ENCODE peak calls at places on chromosomes 2 and 18, in eight cellular contexts. One of them, this sample, is unnamed.
A peak's percentile ranks its signal among the peaks of the same experiment; 100 is the strongest.

GRCh38 chr2:216871333-216871934 is 11.6 kb upstream of the TNP1 start:
- DNase-seq in thyroid gland: no peak
- DNase-seq in WERI-Rb-1: no peak
- DNase-seq in HFFc6: no peak
- DNase-seq in stomach: no peak
- DNase-seq in GM13977: no peak
- DNase-seq in ovary: no peak
- DNase-seq in neural progenitor cell: no peak
- DNase-seq in this sample: no peak

GRCh38 chr18:79942211-79942610 is 9.2 kb downstream of the SLC66A2 start:
- DNase-seq in thyroid gland: no peak
- DNase-seq in WERI-Rb-1: peak; percentile 2
- DNase-seq in HFFc6: no peak
- DNase-seq in stomach: peak; percentile 4
- DNase-seq in GM13977: no peak
- DNase-seq in ovary: peak; percentile 14
- DNase-seq in neural progenitor cell: no peak
- DNase-seq in this sample: no peak

GRCh38 chr2:227194219-227194618 is 29.8 kb downstream of the COL4A3 start:
- DNase-seq in thyroid gland: no peak
- DNase-seq in WERI-Rb-1: no peak
- DNase-seq in HFFc6: no peak
- DNase-seq in stomach: no peak
- DNase-seq in GM13977: no peak
- DNase-seq in ovary: no peak
- DNase-seq in neural progenitor cell: no peak
- DNase-seq in this sample: no peak

GRCh38 chr2:158502984-158503383 is 46.2 kb downstream of the PKP4 start:
- DNase-seq in thyroid gland: no peak
- DNase-seq in WERI-Rb-1: no peak
- DNase-seq in HFFc6: peak; percentile 77
- DNase-seq in stomach: no peak
- DNase-seq in GM13977: no peak
- DNase-seq in ovary: no peak
- DNase-seq in neural progenitor cell: no peak
- DNase-seq in this sample: no peak

GRCh38 chr2:237861-238260 is 26.0 kb downstream of the SH3YL1 start:
- DNase-seq in thyroid gland: no peak
- DNase-seq in WERI-Rb-1: no peak
- DNase-seq in HFFc6: no peak
- DNase-seq in stomach: no peak
- DNase-seq in GM13977: no peak
- DNase-seq in ovary: no peak
- DNase-seq in neural progenitor cell: peak; percentile 18
- DNase-seq in this sample: no peak

GRCh38 chr2:43724728-43725526 is 48.7 kb upstream of the C1GALT1C1L start:
- DNase-seq in thyroid gland: no peak
- DNase-seq in WERI-Rb-1: no peak
- DNase-seq in HFFc6: no peak
- DNase-seq in stomach: no peak
- DNase-seq in GM13977: no peak
- DNase-seq in ovary: no peak
- DNase-seq in neural progenitor cell: no peak
- DNase-seq in this sample: no peak

GRCh38 chr18:60894254-60894945 is 438.8 kb upstream of the CDH20 start:
- DNase-seq in thyroid gland: no peak
- DNase-seq in WERI-Rb-1: no peak
- DNase-seq in HFFc6: no peak
- DNase-seq in stomach: no peak
- DNase-seq in GM13977: no peak
- DNase-seq in ovary: no peak
- DNase-seq in neural progenitor cell: no peak
- DNase-seq in this sample: no peak

GRCh38 chr2:172607379-172607928 is 51.6 kb downstream of the PDK1 start:
- DNase-seq in thyroid gland: no peak
- DNase-seq in WERI-Rb-1: no peak
- DNase-seq in HFFc6: no peak
- DNase-seq in stomach: no peak
- DNase-seq in GM13977: no peak
- DNase-seq in ovary: no peak
- DNase-seq in neural progenitor cell: no peak
- DNase-seq in this sample: no peak

GRCh38 chr2:66364495-66364992 is 70.4 kb upstream of the MEIS1 start:
- DNase-seq in thyroid gland: peak; percentile 6
- DNase-seq in WERI-Rb-1: no peak
- DNase-seq in HFFc6: peak; percentile 84
- DNase-seq in stomach: no peak
- DNase-seq in GM13977: no peak
- DNase-seq in ovary: no peak
- DNase-seq in neural progenitor cell: no peak
- DNase-seq in this sample: no peak

GRCh38 chr18:22324191-22325131 is 93.3 kb downstream of the CTAGE1 start:
- DNase-seq in thyroid gland: peak; percentile 90
- DNase-seq in WERI-Rb-1: no peak
- DNase-seq in HFFc6: no peak
- DNase-seq in stomach: peak; percentile 60
- DNase-seq in GM13977: no peak
- DNase-seq in ovary: peak; percentile 74
- DNase-seq in neural progenitor cell: peak; percentile 83
- DNase-seq in this sample: no peak

GRCh38 chr2:85862426-85862825 is 26.4 kb downstream of the ST3GAL5 start:
- DNase-seq in thyroid gland: no peak
- DNase-seq in WERI-Rb-1: no peak
- DNase-seq in HFFc6: no peak
- DNase-seq in stomach: no peak
- DNase-seq in GM13977: no peak
- DNase-seq in ovary: no peak
- DNase-seq in neural progenitor cell: no peak
- DNase-seq in this sample: no peak

GRCh38 chr18:32577561-32577960 is 106.9 kb upstream of the GAREM1 start:
- DNase-seq in thyroid gland: no peak
- DNase-seq in WERI-Rb-1: no peak
- DNase-seq in HFFc6: no peak
- DNase-seq in stomach: no peak
- DNase-seq in GM13977: no peak
- DNase-seq in ovary: no peak
- DNase-seq in neural progenitor cell: no peak
- DNase-seq in this sample: no peak

GRCh38 chr18:25795178-25795577 is 295.2 kb downstream of the SS18 start:
- DNase-seq in thyroid gland: no peak
- DNase-seq in WERI-Rb-1: no peak
- DNase-seq in HFFc6: no peak
- DNase-seq in stomach: no peak
- DNase-seq in GM13977: no peak
- DNase-seq in ovary: no peak
- DNase-seq in neural progenitor cell: peak; percentile 9
- DNase-seq in this sample: no peak

GRCh38 chr18:26085056-26085455 is 5.4 kb downstream of the SS18 start:
- DNase-seq in thyroid gland: no peak
- DNase-seq in WERI-Rb-1: no peak
- DNase-seq in HFFc6: no peak
- DNase-seq in stomach: no peak
- DNase-seq in GM13977: no peak
- DNase-seq in ovary: no peak
- DNase-seq in neural progenitor cell: no peak
- DNase-seq in this sample: no peak

GRCh38 chr2:180644709-180645108 is 335.7 kb upstream of the UBE2E3 start:
- DNase-seq in thyroid gland: no peak
- DNase-seq in WERI-Rb-1: no peak
- DNase-seq in HFFc6: no peak
- DNase-seq in stomach: no peak
- DNase-seq in GM13977: no peak
- DNase-seq in ovary: no peak
- DNase-seq in neural progenitor cell: no peak
- DNase-seq in this sample: no peak

GRCh38 chr2:169360984-169361705 is 1.2 kb downstream of the LRP2 start:
- DNase-seq in thyroid gland: peak; percentile 31
- DNase-seq in WERI-Rb-1: peak; percentile 48
- DNase-seq in HFFc6: no peak
- DNase-seq in stomach: no peak
- DNase-seq in GM13977: no peak
- DNase-seq in ovary: no peak
- DNase-seq in neural progenitor cell: peak; percentile 93
- DNase-seq in this sample: no peak

GRCh38 chr2:216144372-216144771 is 35.2 kb downstream of the XRCC5 start:
- DNase-seq in thyroid gland: no peak
- DNase-seq in WERI-Rb-1: no peak
- DNase-seq in HFFc6: no peak
- DNase-seq in stomach: no peak
- DNase-seq in GM13977: no peak
- DNase-seq in ovary: no peak
- DNase-seq in neural progenitor cell: no peak
- DNase-seq in this sample: no peak

DNA sequence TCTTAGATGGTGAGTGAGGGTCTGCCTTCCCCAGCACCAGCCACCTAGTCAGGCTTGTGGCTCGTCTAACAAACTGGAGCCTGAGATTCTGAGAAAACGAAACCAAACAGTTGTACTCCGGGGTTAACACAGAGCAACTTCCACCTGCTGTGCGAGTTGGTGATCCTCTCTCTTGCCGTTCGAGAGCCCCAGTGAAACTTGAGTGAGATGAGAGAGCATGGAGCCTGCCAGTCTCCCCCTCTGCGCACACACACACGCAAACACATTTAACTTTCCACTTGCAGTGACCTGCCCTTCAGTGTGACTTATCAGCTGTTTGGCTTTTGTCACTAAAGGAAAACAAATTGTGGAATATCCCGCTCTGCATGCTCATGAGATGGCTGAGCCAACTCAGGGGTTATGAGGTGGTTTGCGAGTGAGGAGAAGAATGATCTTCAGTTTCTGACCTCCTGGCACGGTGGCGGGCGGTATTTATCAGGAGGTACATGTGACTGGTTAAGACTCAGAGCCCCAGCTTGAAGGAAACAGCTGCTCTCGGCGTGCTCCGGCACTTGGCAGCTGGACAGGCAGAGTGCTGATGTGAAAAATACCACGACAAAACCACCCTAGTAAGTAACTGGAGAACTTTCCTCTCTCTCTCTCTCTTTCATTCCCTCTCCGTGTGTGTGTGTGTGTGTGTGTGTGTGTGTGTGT is at the start of gene RASGRP3:
- DNase-seq in thyroid gland: peak; percentile 91
- DNase-seq in WERI-Rb-1: peak; percentile 57
- DNase-seq in HFFc6: peak; percentile 93
- DNase-seq in stomach: peak; percentile 80
- DNase-seq in GM13977: peak; percentile 49
- DNase-seq in ovary: peak; percentile 86
- DNase-seq in neural progenitor cell: peak; percentile 50
- DNase-seq in this sample: peak; percentile 55
- TF ChIP-seq CTCF in thyroid gland: no peak
- TF ChIP-seq CTCF in WERI-Rb-1: no peak
- TF ChIP-seq CTCF in HFFc6: no peak
- TF ChIP-seq CTCF in stomach: no peak
- TF ChIP-seq CTCF in GM13977: no peak
- TF ChIP-seq CTCF in ovary: no peak
- TF ChIP-seq CTCF in neural progenitor cell: no peak
- TF ChIP-seq CTCF in this sample: no peak

GRCh38 chr2:151070253-151070652 is 191.4 kb downstream of the RBM43 start:
- DNase-seq in thyroid gland: no peak
- DNase-seq in WERI-Rb-1: no peak
- DNase-seq in HFFc6: no peak
- DNase-seq in stomach: no peak
- DNase-seq in GM13977: no peak
- DNase-seq in ovary: no peak
- DNase-seq in neural progenitor cell: no peak
- DNase-seq in this sample: no peak

GRCh38 chr2:151067658-151068369 is 193.8 kb downstream of the RBM43 start:
- DNase-seq in thyroid gland: no peak
- DNase-seq in WERI-Rb-1: no peak
- DNase-seq in HFFc6: no peak
- DNase-seq in stomach: no peak
- DNase-seq in GM13977: no peak
- DNase-seq in ovary: no peak
- DNase-seq in neural progenitor cell: no peak
- DNase-seq in this sample: no peak

GRCh38 chr2:151071906-151072305 is 189.8 kb downstream of the RBM43 start:
- DNase-seq in thyroid gland: no peak
- DNase-seq in WERI-Rb-1: no peak
- DNase-seq in HFFc6: no peak
- DNase-seq in stomach: no peak
- DNase-seq in GM13977: no peak
- DNase-seq in ovary: no peak
- DNase-seq in neural progenitor cell: no peak
- DNase-seq in this sample: no peak

GRCh38 chr2:151071382-151071781 is 190.3 kb downstream of the RBM43 start:
- DNase-seq in thyroid gland: peak; percentile 2
- DNase-seq in WERI-Rb-1: peak; percentile 45
- DNase-seq in HFFc6: peak; percentile 62
- DNase-seq in stomach: no peak
- DNase-seq in GM13977: no peak
- DNase-seq in ovary: no peak
- DNase-seq in neural progenitor cell: peak; percentile 55
- DNase-seq in this sample: no peak
- TF ChIP-seq CTCF in thyroid gland: no peak
- TF ChIP-seq CTCF in WERI-Rb-1: peak; percentile 64
- TF ChIP-seq CTCF in HFFc6: peak; percentile 77
- TF ChIP-seq CTCF in stomach: no peak
- TF ChIP-seq CTCF in GM13977: no peak
- TF ChIP-seq CTCF in ovary: no peak
- TF ChIP-seq CTCF in neural progenitor cell: peak; percentile 53
- TF ChIP-seq CTCF in this sample: no peak

GRCh38 chr2:100179806-100180205 is 37.4 kb upstream of the AFF3 start:
- DNase-seq in thyroid gland: no peak
- DNase-seq in WERI-Rb-1: no peak
- DNase-seq in HFFc6: no peak
- DNase-seq in stomach: no peak
- DNase-seq in GM13977: no peak
- DNase-seq in ovary: no peak
- DNase-seq in neural progenitor cell: no peak
- DNase-seq in this sample: no peak

GRCh38 chr2:100176925-100177324 is 34.5 kb upstream of the AFF3 start:
- DNase-seq in thyroid gland: no peak
- DNase-seq in WERI-Rb-1: no peak
- DNase-seq in HFFc6: no peak
- DNase-seq in stomach: no peak
- DNase-seq in GM13977: no peak
- DNase-seq in ovary: no peak
- DNase-seq in neural progenitor cell: no peak
- DNase-seq in this sample: no peak

GRCh38 chr2:100180503-100180902 is 38.1 kb upstream of the AFF3 start:
- DNase-seq in thyroid gland: peak; percentile 11
- DNase-seq in WERI-Rb-1: no peak
- DNase-seq in HFFc6: no peak
- DNase-seq in stomach: no peak
- DNase-seq in GM13977: no peak
- DNase-seq in ovary: no peak
- DNase-seq in neural progenitor cell: no peak
- DNase-seq in this sample: no peak

GRCh38 chr2:100178864-100179263 is 36.5 kb upstream of the AFF3 start:
- DNase-seq in thyroid gland: no peak
- DNase-seq in WERI-Rb-1: no peak
- DNase-seq in HFFc6: no peak
- DNase-seq in stomach: no peak
- DNase-seq in GM13977: no peak
- DNase-seq in ovary: no peak
- DNase-seq in neural progenitor cell: no peak
- DNase-seq in this sample: no peak

GRCh38 chr2:100178085-100178788 is 35.8 kb upstream of the AFF3 start:
- DNase-seq in thyroid gland: peak; percentile 46
- DNase-seq in WERI-Rb-1: peak; percentile 36
- DNase-seq in HFFc6: no peak
- DNase-seq in stomach: peak; percentile 51
- DNase-seq in GM13977: peak; percentile 45
- DNase-seq in ovary: no peak
- DNase-seq in neural progenitor cell: peak; percentile 74
- DNase-seq in this sample: no peak
- TF ChIP-seq CTCF in thyroid gland: no peak
- TF ChIP-seq CTCF in WERI-Rb-1: peak; percentile 58
- TF ChIP-seq CTCF in HFFc6: peak; percentile 66
- TF ChIP-seq CTCF in stomach: peak; percentile 21
- TF ChIP-seq CTCF in GM13977: peak; percentile 22
- TF ChIP-seq CTCF in ovary: no peak
- TF ChIP-seq CTCF in neural progenitor cell: peak; percentile 54
- TF ChIP-seq CTCF in this sample: no peak

GRCh38 chr2:120512321-120512710 is 166.4 kb downstream of the INHBB start:
- DNase-seq in thyroid gland: no peak
- DNase-seq in WERI-Rb-1: peak; percentile 46
- DNase-seq in HFFc6: no peak
- DNase-seq in stomach: no peak
- DNase-seq in GM13977: no peak
- DNase-seq in ovary: peak; percentile 14
- DNase-seq in neural progenitor cell: no peak
- DNase-seq in this sample: no peak
- TF ChIP-seq CTCF in thyroid gland: no peak
- TF ChIP-seq CTCF in WERI-Rb-1: peak; percentile 66
- TF ChIP-seq CTCF in HFFc6: peak; percentile 21
- TF ChIP-seq CTCF in stomach: no peak
- TF ChIP-seq CTCF in GM13977: no peak
- TF ChIP-seq CTCF in ovary: no peak
- TF ChIP-seq CTCF in neural progenitor cell: peak; percentile 26
- TF ChIP-seq CTCF in this sample: no peak

This sample was measured in GM20000.